ENCODE peak calls at places on chromosomes 16 and 17, in seven cellular contexts. V is AG10803, M is lower leg skin, U is memory B cell, T is head of caudate nucleus, Q is type B pancreatic cell, W is T-helper 2 cell. B is an unnamed sample.

GRCh38 chr17:40486513-40487370 is 14.7 kb downstream of the TNS4 start:
- DNase-seq in V (peak), M (no peak), U (no peak), T (no peak), Q (no peak), W (no peak), B (no peak)

GRCh38 chr17:6487243-6488007 is 43.2 kb downstream of the PIMREG start:
- DNase-seq in V (no peak), M (no peak), U (no peak), T (no peak), Q (no peak), W (no peak), B (no peak)

GRCh38 chr16:82671743-82672142 is 45.0 kb downstream of the CDH13 start:
- DNase-seq in V (no peak), M (no peak), U (no peak), T (no peak), Q (no peak), W (peak), B (no peak)

GRCh38 chr17:77436481-77436880 is 295.7 kb downstream of the SEC14L1 start:
- DNase-seq in V (no peak), M (no peak), U (no peak), T (no peak), Q (no peak), W (no peak), B (no peak)

GRCh38 chr16:27969574-27969973 is 93.9 kb downstream of the GSG1L start:
- DNase-seq in V (peak), M (no peak), U (no peak), T (no peak), Q (no peak), W (no peak), B (no peak)

GRCh38 chr17:73592531-73592961 is 51.7 kb downstream of the SDK2 start:
- DNase-seq in V (peak), M (no peak), U (no peak), T (no peak), Q (no peak), W (no peak), B (no peak)

GRCh38 chr17:19958023-19958422 is 19.6 kb downstream of the AKAP10 start:
- DNase-seq in V (peak), M (no peak), U (no peak), T (no peak), Q (no peak), W (no peak), B (no peak)

GRCh38 chr17:4474093-4474492 is 24.6 kb upstream of the SPNS2 start:
- DNase-seq in V (no peak), M (no peak), U (no peak), T (no peak), Q (no peak), W (no peak), B (no peak)

GRCh38 chr17:12068946-12069345 is 48.3 kb downstream of the MAP2K4 start:
- DNase-seq in V (no peak), M (no peak), U (no peak), T (no peak), Q (no peak), W (no peak), B (no peak)

GRCh38 chr17:879546-879945 is 97.4 kb downstream of the MRM3 start:
- DNase-seq in V (peak), M (peak), U (peak), T (peak), Q (no peak), W (peak), B (peak)

GRCh38 chr16:69611103-69611640 is 45.4 kb downstream of the NFAT5 start:
- DNase-seq in V (no peak), M (no peak), U (no peak), T (no peak), Q (no peak), W (no peak), B (no peak)

GRCh38 chr17:75516619-75517276 is 420 bp downstream of the TSEN54 start:
- DNase-seq in V (peak), M (no peak), U (no peak), T (no peak), Q (no peak), W (peak), B (no peak)

GRCh38 chr17:20234266-20234665 is 225.1 kb downstream of the SPECC1 start:
- DNase-seq in V (no peak), M (no peak), U (no peak), T (no peak), Q (no peak), W (peak), B (no peak)

GRCh38 chr16:88069397-88070168 is 118.3 kb downstream of the BANP start:
- DNase-seq in V (no peak), M (no peak), U (peak), T (no peak), Q (no peak), W (no peak), B (no peak)

GRCh38 chr16:30904114-30904780 is 7.8 kb downstream of the CTF1 start:
- DNase-seq in V (no peak), M (no peak), U (no peak), T (no peak), Q (no peak), W (no peak), B (no peak)

GRCh38 chr17:74635418-74635817 is 11.9 kb upstream of the CD300E start:
- DNase-seq in V (no peak), M (no peak), U (no peak), T (no peak), Q (no peak), W (no peak), B (no peak)

GRCh38 chr17:55174133-55174532 is 90.6 kb upstream of the HLF start:
- DNase-seq in V (no peak), M (no peak), U (no peak), T (no peak), Q (no peak), W (no peak), B (no peak)

GRCh38 chr16:2194166-2194834 is 2.1 kb downstream of the CASKIN1 start:
- DNase-seq in V (peak), M (no peak), U (no peak), T (peak), Q (no peak), W (no peak), B (no peak)

GRCh38 chr17:29376667-29377268 is 13.4 kb upstream of the TAOK1 start:
- DNase-seq in V (peak), M (peak), U (no peak), T (peak), Q (no peak), W (no peak), B (no peak)